ENCODE peak calls at places on chromosomes 13 and 19, in six cellular contexts. P, G, T, A, Q and X are unnamed samples. For H3K4me1 and H3K27me3, the result is how much of the 10 kb centered on the place peaks cover.

GRCh38 chr13:35554972-35555623 is 78.6 kb upstream of the MAB21L1 start:
- DNase-seq in P (no peak), G (peak), T (no peak), A (no peak), Q (no peak), X (no peak)

GRCh38 chr13:36815069-36815468 is 4.0 kb upstream of the RFXAP start:
- DNase-seq in P (no peak), G (peak), T (no peak), A (no peak), Q (no peak), X (no peak)

GRCh38 chr13:20411638-20412342 is 113.9 kb downstream of the CRYL1 start:
- DNase-seq in P (peak), G (no peak), T (no peak), A (no peak), Q (no peak), X (peak)

GRCh38 chr13:88176231-88176630 is 505.1 kb downstream of the SLITRK5 start:
- DNase-seq in P (no peak), G (no peak), T (no peak), A (no peak), Q (no peak), X (no peak)

GRCh38 chr19:55700813-55701212 is 25.8 kb downstream of the EPN1 start:
- DNase-seq in P (no peak), G (no peak), T (no peak), A (no peak), Q (no peak), X (no peak)

GRCh38 chr19:41449079-41449864 is 6.3 kb downstream of the ERICH4 start:
- DNase-seq in P (peak), G (peak), T (peak), A (peak), Q (peak), X (peak)

GRCh38 chr19:48396010-48396870 is 2.8 kb downstream of the GRIN2D start:
- DNase-seq in P (no peak), G (no peak), T (no peak), A (no peak), Q (no peak), X (no peak)

GRCh38 chr13:29465741-29466293 is 129.7 kb downstream of the SLC7A1 start:
- DNase-seq in P (no peak), G (peak), T (peak), A (peak), Q (peak), X (no peak)

GRCh38 chr13:98738213-98738612 is 14.3 kb downstream of the SLC15A1 start:
- DNase-seq in P (no peak), G (no peak), T (no peak), A (no peak), Q (no peak), X (no peak)

GRCh38 chr13:24680258-24680920 is at the start of gene ATP12A:
- DNase-seq in P (no peak), G (no peak), T (no peak), A (peak), Q (peak), X (peak)

GRCh38 chr19:37950471-37951175 is 43.6 kb downstream of the SIPA1L3 start:
- DNase-seq in P (no peak), G (no peak), T (no peak), A (no peak), Q (no peak), X (no peak)

GRCh38 chr13:43232144-43232840 is 208.9 kb downstream of the DNAJC15 start:
- DNase-seq in P (no peak), G (peak), T (no peak), A (no peak), Q (no peak), X (no peak)

GRCh38 chr13:73939071-73939380 is 195.2 kb downstream of the KLF12 start:
- DNase-seq in P (no peak), G (no peak), T (no peak), A (no peak), Q (no peak), X (no peak)

GRCh38 chr13:73941752-73942151 is 192.5 kb downstream of the KLF12 start:
- DNase-seq in P (no peak), G (no peak), T (no peak), A (no peak), Q (no peak), X (no peak)

GRCh38 chr13:73938375-73939070 is 195.7 kb downstream of the KLF12 start:
- DNase-seq in P (no peak), G (peak), T (no peak), A (peak), Q (no peak), X (no peak)

GRCh38 chr13:73939603-73940002 is 194.6 kb downstream of the KLF12 start:
- DNase-seq in P (no peak), G (no peak), T (no peak), A (no peak), Q (no peak), X (no peak)

GRCh38 chr13:73940098-73940497 is 194.1 kb downstream of the KLF12 start:
- DNase-seq in P (no peak), G (no peak), T (peak), A (no peak), Q (peak), X (no peak)
- H3K4me1 ChIP-seq in P (under half), G (under half), T (under half), A (under half), Q (under half), X (under half)

DNA sequence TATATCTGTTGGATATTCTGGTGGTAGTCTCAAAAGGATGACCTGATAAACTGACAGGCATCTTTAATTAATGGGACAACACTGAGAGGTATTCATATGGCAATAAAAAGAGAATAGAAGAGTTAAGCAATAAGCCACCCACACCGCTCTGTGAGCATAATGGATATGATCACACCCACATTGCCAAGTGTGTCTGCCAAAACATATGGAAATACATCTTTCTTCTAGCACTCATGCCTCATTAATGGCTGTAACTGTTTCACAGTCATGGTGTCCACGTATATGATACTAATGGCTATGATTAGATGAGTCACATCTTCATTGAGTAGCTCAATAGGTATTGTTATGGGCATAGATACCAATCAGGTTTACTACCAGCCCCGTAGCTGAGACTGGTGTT is 13.1 kb downstream of the IGFL3 start:
- DNase-seq in P (no peak), G (no peak), T (no peak), A (no peak), Q (no peak), X (no peak)
- H3K27me3 ChIP-seq in P (under half), G (under half), T (under half), A (under half), Q (under half), X (under half)

DNA sequence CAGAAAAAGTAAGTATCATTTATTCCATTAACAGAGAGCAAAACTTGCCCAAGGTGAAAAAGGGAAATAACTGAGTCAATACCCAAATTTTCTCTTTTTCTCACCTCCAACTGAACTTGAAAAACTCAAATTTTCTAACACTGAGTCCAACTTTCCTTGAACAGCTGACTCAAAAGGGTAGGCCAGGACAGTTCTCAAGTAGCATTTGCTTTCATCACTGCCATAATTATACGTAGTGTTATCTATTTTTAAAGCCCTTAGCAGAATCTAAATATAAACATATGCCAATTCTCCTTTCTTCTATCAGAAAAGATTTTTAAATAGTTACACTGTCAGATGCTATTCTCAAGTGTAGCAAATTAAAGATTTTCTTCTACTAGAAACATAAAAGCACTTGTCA is 3.5 kb downstream of the N4BP2L2 start:
- DNase-seq in P (no peak), G (no peak), T (no peak), A (no peak), Q (no peak), X (no peak)
- H3K4me1 ChIP-seq in P (under half), G (under half), T (under half), A (under half), Q (under half), X (half or more)

GRCh38 chr19:17683078-17683477 is 5.1 kb downstream of the UNC13A start:
- DNase-seq in P (no peak), G (no peak), T (no peak), A (no peak), Q (no peak), X (no peak)
- H3K27me3 ChIP-seq in P (under half), G (under half), T (under half), A (half or more), Q (under half), X (under half)

GRCh38 chr13:40456979-40457553 is 209.4 kb downstream of the FOXO1 start:
- DNase-seq in P (no peak), G (no peak), T (no peak), A (no peak), Q (no peak), X (no peak)

GRCh38 chr13:40456397-40456958 is 210.0 kb downstream of the FOXO1 start:
- DNase-seq in P (no peak), G (no peak), T (no peak), A (no peak), Q (no peak), X (no peak)

GRCh38 chr13:40452741-40453665 is 213.4 kb downstream of the FOXO1 start:
- DNase-seq in P (no peak), G (peak), T (no peak), A (no peak), Q (no peak), X (no peak)

GRCh38 chr13:40452038-40452666 is 214.3 kb downstream of the FOXO1 start:
- DNase-seq in P (no peak), G (no peak), T (no peak), A (no peak), Q (no peak), X (no peak)

DNA sequence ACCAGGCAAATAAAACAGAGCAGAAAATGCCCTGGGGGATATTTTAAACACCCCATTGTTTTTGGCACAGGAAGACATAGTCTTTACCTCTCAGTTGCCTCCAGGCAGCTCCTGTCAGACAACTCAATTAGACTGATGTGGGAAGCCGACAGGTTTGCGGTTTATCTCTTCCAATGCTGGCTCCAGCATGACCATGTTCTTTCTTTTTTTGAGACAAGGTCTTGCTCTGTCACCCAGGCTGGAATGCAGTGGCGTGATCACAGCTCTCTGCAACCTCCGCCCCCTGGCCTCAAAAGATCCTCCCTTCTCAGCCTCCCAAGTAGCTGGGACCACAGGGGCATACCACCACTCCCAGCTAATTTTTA is 212.8 kb downstream of the FOXO1 start:
- DNase-seq in P (no peak), G (peak), T (no peak), A (no peak), Q (no peak), X (no peak)
- H3K4me1 ChIP-seq in P (under half), G (under half), T (under half), A (under half), Q (under half), X (under half)

GRCh38 chr13:23516706-23517105 is 53.5 kb upstream of the TNFRSF19 start:
- DNase-seq in P (no peak), G (no peak), T (no peak), A (no peak), Q (no peak), X (no peak)

GRCh38 chr13:23516190-23516589 is 54.0 kb upstream of the TNFRSF19 start:
- DNase-seq in P (no peak), G (no peak), T (no peak), A (no peak), Q (no peak), X (no peak)

GRCh38 chr13:23515116-23515515 is 55.1 kb upstream of the TNFRSF19 start:
- DNase-seq in P (no peak), G (no peak), T (no peak), A (no peak), Q (no peak), X (no peak)

GRCh38 chr13:23514076-23514475 is 56.1 kb upstream of the TNFRSF19 start:
- DNase-seq in P (no peak), G (no peak), T (peak), A (no peak), Q (no peak), X (no peak)

GRCh38 chr13:23518231-23518630 is 52.0 kb upstream of the TNFRSF19 start:
- DNase-seq in P (no peak), G (no peak), T (no peak), A (no peak), Q (peak), X (no peak)
- H3K27me3 ChIP-seq in P (under half), G (under half), T (under half), A (under half), Q (under half), X (under half)

GRCh38 chr13:110665491-110666254 is 40.2 kb downstream of the CARS2 start:
- DNase-seq in P (peak), G (no peak), T (no peak), A (no peak), Q (no peak), X (no peak)
- H3K4me1 ChIP-seq in P (under half), G (under half), T (under half), A (under half), Q (under half), X (under half)

GRCh38 chr19:53907193-53907581 is 1.9 kb upstream of the CACNG7 start:
- DNase-seq in P (no peak), G (no peak), T (no peak), A (no peak), Q (no peak), X (no peak)

GRCh38 chr19:53908933-53909415 is at the start of gene CACNG7:
- DNase-seq in P (no peak), G (no peak), T (no peak), A (no peak), Q (no peak), X (no peak)

GRCh38 chr19:53909471-53910169 is 542 bp downstream of the CACNG7 start:
- DNase-seq in P (no peak), G (no peak), T (no peak), A (no peak), Q (no peak), X (no peak)

GRCh38 chr19:53907690-53908089 is 1.4 kb upstream of the CACNG7 start:
- DNase-seq in P (no peak), G (no peak), T (no peak), A (no peak), Q (no peak), X (no peak)

GRCh38 chr19:53908106-53908932 is 759 bp upstream of the CACNG7 start:
- DNase-seq in P (no peak), G (peak), T (peak), A (peak), Q (peak), X (peak)
- H3K27me3 ChIP-seq in P (under half), G (half or more), T (under half), A (half or more), Q (half or more), X (under half)

GRCh38 chr13:50374517-50374916 is 359.3 kb downstream of the KCNRG start:
- DNase-seq in P (no peak), G (no peak), T (no peak), A (no peak), Q (no peak), X (no peak)
- H3K4me1 ChIP-seq in P (under half), G (under half), T (under half), A (under half), Q (under half), X (under half)

DNA sequence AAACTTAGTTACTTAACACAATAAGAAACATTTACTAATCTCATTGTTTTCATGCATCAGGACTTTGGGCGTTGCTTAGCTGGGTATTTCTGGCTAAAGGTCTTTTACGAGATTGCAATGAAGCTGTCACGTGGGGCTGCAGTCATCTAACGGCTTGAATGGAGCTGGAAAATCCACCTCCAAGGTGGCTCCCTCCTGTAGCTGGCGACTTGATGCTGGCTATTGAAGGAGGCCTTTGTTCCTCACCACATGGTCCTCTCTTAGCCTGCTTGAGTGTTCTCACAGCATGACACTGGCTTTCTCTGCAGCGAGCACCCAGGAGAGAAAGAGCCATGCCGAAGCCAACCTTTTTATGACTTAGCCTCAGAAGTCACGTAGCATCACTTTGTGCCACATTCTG is 92.0 kb downstream of the NHLRC3 start:
- DNase-seq in P (no peak), G (no peak), T (no peak), A (no peak), Q (no peak), X (no peak)
- H3K27me3 ChIP-seq in P (under half), G (half or more), T (under half), A (under half), Q (under half), X (under half)